ENCODE peak calls at places on chromosomes 4 and X, in four cellular contexts. One of them, this sample, is unnamed.

GRCh38 chr4:181504846-181505374 is 738.3 kb upstream of the TENM3 start:
- DNase-seq in H1: no peak
- DNase-seq in HCT116: no peak
- DNase-seq in SK-N-SH: no peak
- DNase-seq in this sample: peak; percentile 33

GRCh38 chrX:8191022-8191421 is 20.0 kb upstream of the VCX2 start:
- DNase-seq in H1: no peak
- DNase-seq in HCT116: no peak
- DNase-seq in SK-N-SH: no peak
- DNase-seq in this sample: peak; percentile 82

GRCh38 chrX:103685396-103685795 is 1.1 kb downstream of the MORF4L2 start:
- DNase-seq in H1: no peak
- DNase-seq in HCT116: no peak
- DNase-seq in SK-N-SH: peak; percentile 28
- DNase-seq in this sample: no peak

GRCh38 chr4:99180367-99181169 is 36.5 kb upstream of the ADH4 start:
- DNase-seq in H1: no peak
- DNase-seq in HCT116: no peak
- DNase-seq in SK-N-SH: no peak
- DNase-seq in this sample: no peak

GRCh38 chrX:7120578-7121219 is 26.8 kb upstream of the STS start:
- DNase-seq in H1: no peak
- DNase-seq in HCT116: no peak
- DNase-seq in SK-N-SH: no peak
- DNase-seq in this sample: no peak

GRCh38 chr4:39802005-39802404 is 104.1 kb downstream of the UBE2K start:
- DNase-seq in H1: no peak
- DNase-seq in HCT116: no peak
- DNase-seq in SK-N-SH: no peak
- DNase-seq in this sample: no peak

GRCh38 chrX:30230395-30230794 is at the start of gene MAGEB3:
- DNase-seq in H1: no peak
- DNase-seq in HCT116: no peak
- DNase-seq in SK-N-SH: no peak
- DNase-seq in this sample: no peak

GRCh38 chrX:109155161-109155560 is 326.7 kb downstream of the GUCY2F start:
- DNase-seq in H1: no peak
- DNase-seq in HCT116: no peak
- DNase-seq in SK-N-SH: no peak
- DNase-seq in this sample: no peak

GRCh38 chr4:152817331-152817730 is 37.6 kb downstream of the ARFIP1 start:
- DNase-seq in H1: no peak
- DNase-seq in HCT116: no peak
- DNase-seq in SK-N-SH: no peak
- DNase-seq in this sample: no peak

GRCh38 chr4:178577933-178578332 is 1135.7 kb upstream of the AGA start:
- DNase-seq in H1: no peak
- DNase-seq in HCT116: no peak
- DNase-seq in SK-N-SH: peak; percentile 12
- DNase-seq in this sample: peak; percentile 5

GRCh38 chrX:12950851-12951589 is 23.9 kb upstream of the TMSB4X start:
- DNase-seq in H1: no peak
- DNase-seq in HCT116: no peak
- DNase-seq in SK-N-SH: peak; percentile 39
- DNase-seq in this sample: peak; percentile 73

GRCh38 chrX:70454441-70455365 is 10.1 kb downstream of the DLG3 start:
- DNase-seq in H1: peak; percentile 85
- DNase-seq in HCT116: peak; percentile 82
- DNase-seq in SK-N-SH: peak; percentile 88
- DNase-seq in this sample: peak; percentile 92

GRCh38 chr4:164659765-164660164 is 94.2 kb upstream of the SMIM31 start:
- DNase-seq in H1: no peak
- DNase-seq in HCT116: no peak
- DNase-seq in SK-N-SH: no peak
- DNase-seq in this sample: no peak

GRCh38 chr4:146932111-146932510 is 13.6 kb downstream of the TTC29 start:
- DNase-seq in H1: no peak
- DNase-seq in HCT116: no peak
- DNase-seq in SK-N-SH: no peak
- DNase-seq in this sample: no peak

GRCh38 chr4:153622093-153622492 is 62.0 kb upstream of the TLR2 start:
- DNase-seq in H1: no peak
- DNase-seq in HCT116: no peak
- DNase-seq in SK-N-SH: no peak
- DNase-seq in this sample: no peak

GRCh38 chr4:15702941-15703403 is at the start of gene BST1:
- DNase-seq in H1: no peak
- DNase-seq in HCT116: no peak
- DNase-seq in SK-N-SH: peak; percentile 81
- DNase-seq in this sample: no peak

GRCh38 chr4:1300466-1301455 is 11.1 kb downstream of the MAEA start:
- DNase-seq in H1: no peak
- DNase-seq in HCT116: no peak
- DNase-seq in SK-N-SH: peak; percentile 10
- DNase-seq in this sample: no peak

GRCh38 chr4:56410247-56410646 is 23.0 kb upstream of the AASDH start:
- DNase-seq in H1: peak; percentile 36
- DNase-seq in HCT116: peak; percentile 89
- DNase-seq in SK-N-SH: peak; percentile 69
- DNase-seq in this sample: peak; percentile 95

GRCh38 chr4:123127865-123128264 is 205.5 kb upstream of the NUDT6 start:
- DNase-seq in H1: no peak
- DNase-seq in HCT116: no peak
- DNase-seq in SK-N-SH: no peak
- DNase-seq in this sample: no peak

GRCh38 chr4:11847161-11847560 is 418.5 kb upstream of the HS3ST1 start:
- DNase-seq in H1: no peak
- DNase-seq in HCT116: no peak
- DNase-seq in SK-N-SH: no peak
- DNase-seq in this sample: no peak

GRCh38 chr4:169791527-169792156 is 33.9 kb upstream of the HPF1 start:
- DNase-seq in H1: peak; percentile 17
- DNase-seq in HCT116: peak; percentile 85
- DNase-seq in SK-N-SH: peak; percentile 81
- DNase-seq in this sample: peak; percentile 57

GRCh38 chr4:145920205-145920604 is 18.4 kb downstream of the ZNF827 start:
- DNase-seq in H1: no peak
- DNase-seq in HCT116: no peak
- DNase-seq in SK-N-SH: no peak
- DNase-seq in this sample: no peak

GRCh38 chr4:47340914-47341313 is 122.6 kb downstream of the COMMD8 start:
- DNase-seq in H1: no peak
- DNase-seq in HCT116: no peak
- DNase-seq in SK-N-SH: no peak
- DNase-seq in this sample: no peak

GRCh38 chrX:19912-20571 is 261.1 kb upstream of the PLCXD1 start:
- DNase-seq in H1: no peak
- DNase-seq in HCT116: no peak
- DNase-seq in SK-N-SH: peak; percentile 26
- DNase-seq in this sample: no peak

GRCh38 chrX:120304241-120304640 is 7.0 kb downstream of the TMEM255A start:
- DNase-seq in H1: no peak
- DNase-seq in HCT116: no peak
- DNase-seq in SK-N-SH: no peak
- DNase-seq in this sample: no peak

GRCh38 chr4:25813705-25814104 is 49.1 kb downstream of the SEL1L3 start:
- DNase-seq in H1: no peak
- DNase-seq in HCT116: no peak
- DNase-seq in SK-N-SH: no peak
- DNase-seq in this sample: no peak

GRCh38 chrX:48883729-48884128 is 13.8 kb downstream of the TIMM17B start:
- DNase-seq in H1: no peak
- DNase-seq in HCT116: no peak
- DNase-seq in SK-N-SH: peak; percentile 8
- DNase-seq in this sample: no peak
- TF ChIP-seq JUND in H1: no peak
- TF ChIP-seq JUND in HCT116: no peak
- TF ChIP-seq JUND in SK-N-SH: no peak
- TF ChIP-seq JUND in this sample: no peak

GRCh38 chrX:154594491-154594890 is 9.6 kb downstream of the CTAG1A start:
- DNase-seq in H1: no peak
- DNase-seq in HCT116: no peak
- DNase-seq in SK-N-SH: no peak
- DNase-seq in this sample: no peak

GRCh38 chrX:154595559-154595958 is 10.6 kb downstream of the CTAG1A start:
- DNase-seq in H1: no peak
- DNase-seq in HCT116: no peak
- DNase-seq in SK-N-SH: no peak
- DNase-seq in this sample: no peak

GRCh38 chrX:154596290-154596929 is 11.5 kb downstream of the CTAG1A start:
- DNase-seq in H1: peak; percentile 63
- DNase-seq in HCT116: no peak
- DNase-seq in SK-N-SH: no peak
- DNase-seq in this sample: peak; percentile 42

GRCh38 chrX:154592505-154592904 is 7.6 kb downstream of the CTAG1A start:
- DNase-seq in H1: no peak
- DNase-seq in HCT116: no peak
- DNase-seq in SK-N-SH: no peak
- DNase-seq in this sample: no peak

DNA sequence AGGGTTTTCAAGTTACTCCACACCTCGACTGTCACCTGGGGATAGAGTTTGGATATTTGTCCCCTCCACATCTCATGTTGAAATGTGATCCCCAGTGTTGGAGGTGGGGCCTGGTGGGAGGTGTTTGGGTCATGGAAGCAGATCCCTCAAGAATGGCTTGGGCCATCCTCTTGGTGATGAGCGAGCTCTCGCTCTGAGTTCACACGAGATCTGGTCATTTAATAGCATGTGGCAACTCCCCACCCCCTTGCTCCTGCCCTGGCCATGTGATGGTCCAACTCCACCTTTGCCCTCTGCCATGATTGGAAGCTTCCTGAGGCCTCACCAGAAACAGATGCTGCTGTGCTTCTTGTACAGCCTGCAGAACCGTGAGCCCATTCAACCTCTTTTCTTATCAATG is 8.3 kb downstream of the CTAG1A start:
- DNase-seq in H1: no peak
- DNase-seq in HCT116: no peak
- DNase-seq in SK-N-SH: no peak
- DNase-seq in this sample: no peak
- TF ChIP-seq JUND in H1: no peak
- TF ChIP-seq JUND in HCT116: no peak
- TF ChIP-seq JUND in SK-N-SH: no peak
- TF ChIP-seq JUND in this sample: no peak

GRCh38 chr4:139170932-139171331 is 6.1 kb downstream of the ELF2 start:
- DNase-seq in H1: no peak
- DNase-seq in HCT116: no peak
- DNase-seq in SK-N-SH: no peak
- DNase-seq in this sample: no peak

GRCh38 chr4:139176299-139177048 is 544 bp downstream of the ELF2 start:
- DNase-seq in H1: no peak
- DNase-seq in HCT116: peak; percentile 43
- DNase-seq in SK-N-SH: peak; percentile 84
- DNase-seq in this sample: peak; percentile 83

GRCh38 chr4:139175647-139176298 is 1.2 kb downstream of the ELF2 start:
- DNase-seq in H1: no peak
- DNase-seq in HCT116: peak; percentile 22
- DNase-seq in SK-N-SH: peak; percentile 56
- DNase-seq in this sample: no peak

GRCh38 chr4:139167774-139168444 is 9.1 kb downstream of the ELF2 start:
- DNase-seq in H1: no peak
- DNase-seq in HCT116: peak; percentile 35
- DNase-seq in SK-N-SH: peak; percentile 48
- DNase-seq in this sample: no peak

DNA sequence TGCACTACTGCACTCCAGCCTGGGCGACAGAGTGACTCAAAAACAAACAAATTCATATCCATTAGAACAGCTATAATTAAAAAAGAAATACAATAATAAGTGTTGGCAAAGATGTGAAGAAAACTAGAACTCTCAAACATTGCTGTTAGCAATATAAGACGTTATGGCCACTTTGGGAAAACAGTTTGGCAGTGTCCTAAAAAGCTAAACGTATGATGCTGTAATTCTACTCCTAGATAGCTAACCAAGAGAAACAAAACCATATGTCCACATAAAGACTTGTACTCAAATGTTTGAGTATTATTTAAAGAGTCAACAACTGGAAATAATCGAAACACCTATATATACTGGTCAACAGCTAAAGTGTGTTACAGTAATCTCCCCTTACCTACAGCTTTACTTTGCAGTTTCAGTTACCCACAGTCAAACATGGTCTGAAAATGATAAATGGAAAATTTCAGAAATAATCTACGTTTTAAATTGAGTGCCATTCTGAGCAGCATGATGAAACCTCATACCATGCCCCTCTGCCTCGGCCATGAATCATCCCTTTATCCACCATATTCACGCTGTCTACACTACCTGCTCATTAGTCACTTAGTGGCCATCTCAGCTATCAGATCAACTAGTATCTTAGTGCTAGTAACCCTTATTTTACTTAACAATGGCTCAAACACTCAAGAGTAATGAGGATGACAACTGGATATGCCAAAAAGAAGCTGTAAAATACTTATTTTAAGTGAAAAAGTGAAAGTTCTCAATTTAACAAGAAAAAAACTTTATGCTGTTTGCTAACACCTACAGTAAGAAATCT is 4.9 kb downstream of the ELF2 start:
- DNase-seq in H1: no peak
- DNase-seq in HCT116: no peak
- DNase-seq in SK-N-SH: no peak
- DNase-seq in this sample: no peak
- TF ChIP-seq JUND in H1: no peak
- TF ChIP-seq JUND in HCT116: peak; percentile 40
- TF ChIP-seq JUND in SK-N-SH: peak; percentile 61
- TF ChIP-seq JUND in this sample: no peak

DNA sequence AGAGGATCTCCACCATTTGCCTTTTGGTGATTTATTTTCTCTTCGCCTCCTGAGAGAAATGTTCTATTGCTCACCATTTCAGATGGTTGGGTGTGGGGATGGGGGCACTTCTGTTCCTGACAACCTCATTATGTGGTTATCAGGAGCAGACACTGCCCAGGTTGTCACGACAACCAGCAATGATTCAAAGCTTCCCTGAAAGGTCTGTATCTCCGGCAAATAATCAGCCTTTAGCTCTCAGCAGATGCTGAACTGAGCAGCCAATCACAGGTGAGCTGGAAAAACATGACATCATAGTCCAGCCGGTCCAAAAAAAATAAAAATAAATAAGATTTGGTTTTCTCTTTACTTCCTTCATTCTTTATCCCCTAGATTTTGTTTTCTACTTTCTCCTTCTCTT is 5.5 kb upstream of the PAK3 start:
- DNase-seq in H1: no peak
- DNase-seq in HCT116: no peak
- DNase-seq in SK-N-SH: peak; percentile 45
- DNase-seq in this sample: no peak
- TF ChIP-seq JUND in H1: no peak
- TF ChIP-seq JUND in HCT116: no peak
- TF ChIP-seq JUND in SK-N-SH: no peak
- TF ChIP-seq JUND in this sample: no peak

GRCh38 chrX:133249659-133250058 is 31.5 kb upstream of the TFDP3 start:
- DNase-seq in H1: no peak
- DNase-seq in HCT116: no peak
- DNase-seq in SK-N-SH: peak; percentile 20
- DNase-seq in this sample: no peak
- TF ChIP-seq JUND in H1: no peak
- TF ChIP-seq JUND in HCT116: no peak
- TF ChIP-seq JUND in SK-N-SH: no peak
- TF ChIP-seq JUND in this sample: no peak